ENCODE peak calls at places on chromosome 19, in six cellular contexts. E is left lung; R is thoracic aorta; J is transverse colon; H is CD8-positive, alpha-beta T cell; G is CD8-positive, alpha-beta memory T cell. O is an unnamed sample. For H3K4me1 and H3K36me3, the result is how much of the 10 kb centered on the place peaks cover.

GRCh38 chr19:17473041-17473440 is 2.7 kb downstream of the SLC27A1 start:
- DNase-seq in J (no peak), H (no peak), R (no peak), G (no peak), E (no peak), O (no peak)

GRCh38 chr19:40700083-40700482 is 9.6 kb upstream of the NUMBL start:
- DNase-seq in G (no peak), H (no peak), E (no peak), J (no peak), R (no peak), O (no peak)

GRCh38 chr19:53809518-53810186 is 14.5 kb downstream of the NLRP12 start:
- DNase-seq in R (no peak), G (no peak), E (no peak), H (no peak), J (no peak), O (no peak)

GRCh38 chr19:4650159-4650558 is 10.8 kb downstream of the TNFAIP8L1 start:
- DNase-seq in E (no peak), R (no peak), J (no peak), H (no peak), G (no peak), O (no peak)

GRCh38 chr19:18233224-18233825 is 7.1 kb upstream of the PDE4C start:
- DNase-seq in R (no peak), J (peak), E (peak), H (peak), G (peak), O (no peak)

GRCh38 chr19:3589949-3590348 is 4.7 kb downstream of the GIPC3 start:
- DNase-seq in G (no peak), R (no peak), E (no peak), J (no peak), H (no peak), O (no peak)

GRCh38 chr19:7223429-7223828 is 70.8 kb downstream of the INSR start:
- DNase-seq in H (no peak), J (no peak), G (no peak), E (no peak), R (no peak), O (no peak)

GRCh38 chr19:37999309-38000213 is 92.6 kb downstream of the SIPA1L3 start:
- DNase-seq in H (no peak), R (no peak), J (no peak), G (no peak), E (no peak), O (no peak)

GRCh38 chr19:18436651-18437478 is 1.1 kb downstream of the ISYNA1 start:
- DNase-seq in R (no peak), E (no peak), G (peak), H (peak), J (peak), O (no peak)

GRCh38 chr19:33953023-33953422 is 156.4 kb downstream of the KCTD15 start:
- DNase-seq in R (no peak), H (peak), J (no peak), G (no peak), E (no peak), O (no peak)

GRCh38 chr19:40280608-40281221 is 4.4 kb downstream of the AKT2 start:
- DNase-seq in R (no peak), H (no peak), J (peak), E (no peak), G (no peak), O (no peak)

GRCh38 chr19:55080121-55080914 is 4.6 kb downstream of the EPS8L1 start:
- DNase-seq in J (peak), E (peak), G (peak), H (peak), R (no peak), O (no peak)

GRCh38 chr19:30224689-30225606 is 147.2 kb upstream of the ZNF536 start:
- DNase-seq in J (no peak), G (no peak), R (no peak), H (no peak), E (no peak), O (no peak)

GRCh38 chr19:3160219-3160618 is 18.4 kb upstream of the S1PR4 start:
- DNase-seq in E (no peak), G (no peak), H (no peak), R (no peak), J (no peak), O (no peak)

GRCh38 chr19:19304186-19304975 is 15.9 kb downstream of the SUGP1 start:
- DNase-seq in E (no peak), R (no peak), J (no peak), H (no peak), G (no peak), O (no peak)

GRCh38 chr19:8204961-8205360 is 4.2 kb upstream of the CERS4 start:
- DNase-seq in H (no peak), J (no peak), R (no peak), G (no peak), E (no peak), O (no peak)

GRCh38 chr19:3098141-3098514 is 4.0 kb downstream of the GNA11 start:
- DNase-seq in H (no peak), J (no peak), G (no peak), E (peak), R (no peak), O (no peak)

GRCh38 chr19:48152552-48152951 is 17.6 kb downstream of the LIG1 start:
- DNase-seq in G (peak), J (peak), R (no peak), E (peak), H (peak), O (no peak)

GRCh38 chr19:46546194-46546896 is 50.7 kb upstream of the PNMA8B start:
- DNase-seq in E (no peak), H (no peak), G (no peak), R (no peak), J (peak), O (no peak)

GRCh38 chr19:35528218-35529038 is at the start of gene SBSN:
- DNase-seq in R (no peak), H (no peak), G (no peak), J (no peak), E (no peak), O (no peak)

GRCh38 chr19:17424743-17425365 is 5.0 kb downstream of the MVB12A start:
- DNase-seq in J (no peak), G (no peak), R (no peak), H (no peak), E (peak), O (no peak)

GRCh38 chr19:44856438-44857083 is 10.5 kb downstream of the NECTIN2 start:
- DNase-seq in E (no peak), J (no peak), R (no peak), H (no peak), G (no peak), O (no peak)

GRCh38 chr19:45863840-45864628 is at the start of gene FOXA3:
- DNase-seq in R (no peak), J (peak), G (peak), H (peak), E (peak), O (no peak)

DNA sequence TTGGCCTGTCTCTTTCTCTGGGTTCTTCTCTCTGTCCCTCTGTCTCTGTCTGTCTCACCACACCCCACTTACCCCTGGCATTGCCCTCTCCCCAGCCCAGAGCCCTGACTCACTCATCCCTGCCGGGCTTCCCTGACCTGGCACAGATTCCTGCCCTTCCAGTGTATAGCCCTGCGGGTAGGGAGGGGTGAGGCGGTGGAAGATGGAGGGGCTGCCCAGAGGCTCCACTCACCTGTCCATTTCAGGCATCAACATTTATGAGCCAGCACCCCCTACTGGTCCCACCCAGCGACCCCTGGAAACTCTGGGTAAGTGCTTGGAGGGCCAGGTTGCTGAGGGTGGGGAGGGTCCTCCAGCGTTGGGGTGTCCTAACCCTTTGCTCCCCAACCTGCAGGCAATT is 1.0 kb downstream of the NCCRP1 start:
- DNase-seq in E (no peak), H (no peak), J (no peak), R (no peak), G (no peak), O (no peak)
- H3K4me1 ChIP-seq in E (under half), H (under half), J (under half), R (under half), G (under half), O (under half)

DNA sequence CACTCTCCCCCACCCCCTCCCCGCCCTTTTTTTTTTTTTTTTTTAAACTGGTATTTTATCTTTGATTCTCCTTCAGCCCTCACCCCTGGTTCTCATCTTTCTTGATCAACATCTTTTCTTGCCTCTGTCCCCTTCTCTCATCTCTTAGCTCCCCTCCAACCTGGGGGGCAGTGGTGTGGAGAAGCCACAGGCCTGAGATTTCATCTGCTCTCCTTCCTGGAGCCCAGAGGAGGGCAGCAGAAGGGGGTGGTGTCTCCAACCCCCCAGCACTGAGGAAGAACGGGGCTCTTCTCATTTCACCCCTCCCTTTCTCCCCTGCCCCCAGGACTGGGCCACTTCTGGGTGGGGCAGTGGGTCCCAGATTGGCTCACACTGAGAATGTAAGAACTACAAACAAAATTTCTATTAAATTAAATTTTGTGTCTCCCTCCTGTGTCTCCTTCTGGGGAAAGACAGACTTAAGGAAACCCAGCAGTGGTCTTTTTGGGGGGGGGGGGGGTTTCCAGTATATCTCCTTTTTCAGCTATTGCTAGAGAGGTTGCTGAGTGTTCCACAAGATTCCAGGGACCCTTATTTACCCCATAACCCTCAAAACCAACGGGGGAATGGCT is 1.5 kb upstream of the RAD23A start:
- DNase-seq in G (no peak), J (no peak), R (no peak), E (no peak), H (no peak), O (no peak)
- H3K36me3 ChIP-seq in G (half or more), J (under half), R (half or more), E (half or more), H (half or more), O (half or more)

GRCh38 chr19:16324064-16324383 is 602 bp upstream of the KLF2 start:
- DNase-seq in J (no peak), H (no peak), R (no peak), G (no peak), E (no peak), O (no peak)

GRCh38 chr19:16325671-16326400 is 1.2 kb downstream of the KLF2 start:
- DNase-seq in R (no peak), G (peak), H (no peak), E (peak), J (peak), O (no peak)

GRCh38 chr19:16325161-16325527 is 518 bp downstream of the KLF2 start:
- DNase-seq in G (no peak), R (no peak), E (peak), H (peak), J (peak), O (no peak)

GRCh38 chr19:16323532-16323931 is 1.1 kb upstream of the KLF2 start:
- DNase-seq in E (no peak), G (no peak), R (no peak), J (no peak), H (no peak), O (no peak)

GRCh38 chr19:16324384-16325160 is at the start of gene KLF2:
- DNase-seq in E (peak), H (peak), G (peak), R (peak), J (peak), O (peak)
- H3K27ac ChIP-seq in E (peak), H (peak), G (peak), R (peak), J (peak), O (peak)

GRCh38 chr19:6100284-6100915 is 9.9 kb downstream of the RFX2 start:
- DNase-seq in G (no peak), E (peak), R (no peak), H (peak), J (no peak), O (no peak)
- H3K4me1 ChIP-seq in G (under half), E (under half), R (half or more), H (under half), J (under half), O (half or more)

O was measured in esophagus squamous epithelium.